ENCODE peak calls at places on chromosome 18, in ten cellular contexts. S is OCI-LY7, I is body of pancreas, B is tibial artery, L is spleen, D is stomach, H is fibroblast of lung, K is esophagus squamous epithelium, Y is cardiac muscle cell, O is psoas muscle. V is an unnamed sample.

GRCh38 chr18:10852610-10853303 is 296.6 kb downstream of the PIEZO2 start:
- DNase-seq in H (no peak), S (no peak), O (no peak), B (no peak), K (no peak), Y (no peak), L (no peak), D (no peak), I (no peak), V (no peak)

GRCh38 chr18:9147440-9148238 is 11.1 kb downstream of the ANKRD12 start:
- DNase-seq in O (no peak), K (no peak), I (peak; percentile 42), D (no peak), B (no peak), S (peak; percentile 80), L (no peak), Y (peak; percentile 83), H (peak; percentile 89), V (no peak)

GRCh38 chr18:58042826-58043362 is 1.1 kb upstream of the NEDD4L start:
- DNase-seq in Y (peak; percentile 7), D (no peak), B (no peak), K (no peak), S (no peak), I (no peak), O (no peak), H (no peak), L (no peak), V (no peak)

GRCh38 chr18:48645427-48646002 is 106.7 kb downstream of the CTIF start:
- DNase-seq in L (no peak), D (no peak), B (no peak), S (no peak), Y (no peak), I (no peak), O (no peak), K (no peak), H (no peak), V (no peak)

GRCh38 chr18:26415041-26415440 is 133.3 kb downstream of the KCTD1 start:
- DNase-seq in L (no peak), H (no peak), K (no peak), Y (no peak), S (no peak), I (no peak), D (no peak), O (no peak), B (no peak), V (no peak)

GRCh38 chr18:22563098-22563707 is 145.5 kb upstream of the CTAGE1 start:
- DNase-seq in B (no peak), I (peak; percentile 39), D (peak; percentile 40), S (peak; percentile 39), O (no peak), H (peak; percentile 94), K (no peak), Y (peak; percentile 97), L (no peak), V (no peak)

GRCh38 chr18:59269563-59270214 is 3.6 kb downstream of the RAX start:
- DNase-seq in S (no peak), L (no peak), K (no peak), B (no peak), I (no peak), O (no peak), Y (no peak), D (no peak), H (no peak), V (no peak)

GRCh38 chr18:7369006-7369405 is 138.1 kb downstream of the LRRC30 start:
- DNase-seq in K (no peak), O (no peak), B (no peak), H (no peak), S (no peak), I (no peak), L (no peak), D (no peak), Y (peak; percentile 10), V (no peak)

GRCh38 chr18:51029378-51029693 is 677 bp upstream of the SMAD4 start:
- DNase-seq in D (no peak), H (no peak), I (no peak), O (no peak), B (no peak), L (no peak), K (no peak), Y (no peak), S (no peak), V (no peak)

GRCh38 chr18:3782901-3783300 is 332.9 kb downstream of the TGIF1 start:
- DNase-seq in H (peak; percentile 51), Y (no peak), B (no peak), K (no peak), O (no peak), D (no peak), S (no peak), L (no peak), I (no peak), V (no peak)

GRCh38 chr18:74278058-74278457 is 13.7 kb downstream of the CYB5A start:
- DNase-seq in Y (no peak), L (no peak), S (no peak), O (no peak), B (no peak), H (no peak), I (peak; percentile 73), D (no peak), K (no peak), V (no peak)
- H3K4me1 ChIP-seq in Y (peaks cover 18% of the 10 kb centered on the region), L (peaks cover 26% of the 10 kb centered on the region), S (no peaks in the 10 kb centered on the region), O (peaks cover 21% of the 10 kb centered on the region), B (no peaks in the 10 kb centered on the region), H (no peaks in the 10 kb centered on the region), I (peaks cover 90% of the 10 kb centered on the region), D (peaks cover 47% of the 10 kb centered on the region), K (peaks cover 83% of the 10 kb centered on the region), V (peaks cover 39% of the 10 kb centered on the region)

GRCh38 chr18:6310714-6311113 is 104.0 kb downstream of the L3MBTL4 start:
- DNase-seq in K (no peak), Y (no peak), H (no peak), I (no peak), L (no peak), S (no peak), D (no peak), B (no peak), O (no peak), V (no peak)

GRCh38 chr18:6315556-6316331 is 99.0 kb downstream of the L3MBTL4 start:
- DNase-seq in I (peak; percentile 69), Y (no peak), L (no peak), B (no peak), K (no peak), O (no peak), S (no peak), H (no peak), D (no peak), V (no peak)

DNA sequence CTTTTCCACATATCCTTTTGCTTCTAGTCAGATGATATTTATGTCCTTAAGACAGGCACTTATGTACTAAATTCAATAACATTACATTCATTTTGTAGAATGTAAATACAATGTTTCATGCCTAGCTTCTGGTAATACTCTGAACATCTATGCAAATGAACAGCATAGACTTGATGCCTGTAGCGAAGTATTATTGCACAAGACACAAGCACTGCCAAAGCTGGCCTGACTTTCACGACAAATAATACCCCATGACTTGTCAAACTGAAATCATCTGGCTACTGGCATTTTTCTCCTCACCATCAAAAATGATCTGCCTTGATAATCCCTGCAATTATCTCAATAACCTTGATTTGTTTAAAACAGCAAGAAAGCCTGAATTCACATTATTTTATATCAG is 101.3 kb downstream of the L3MBTL4 start:
- DNase-seq in O (no peak), H (no peak), L (no peak), K (no peak), S (no peak), I (no peak), Y (no peak), D (no peak), B (no peak), V (no peak)
- H3K27ac ChIP-seq in O (no peak overlapping the region), H (no peak overlapping the region), L (no peak overlapping the region), K (no peak overlapping the region), S (no peak overlapping the region), I (no peak overlapping the region), Y (no peak overlapping the region), D (no peak overlapping the region), B (no peak overlapping the region), V (no peak overlapping the region)

GRCh38 chr18:63314991-63315662 is 4.4 kb downstream of the BCL2 start:
- DNase-seq in D (no peak), Y (no peak), B (no peak), L (no peak), K (no peak), S (no peak), I (no peak), H (no peak), O (no peak), V (no peak)

GRCh38 chr18:63312731-63313408 is 6.7 kb downstream of the BCL2 start:
- DNase-seq in Y (no peak), D (no peak), I (no peak), L (no peak), B (no peak), S (no peak), O (no peak), H (no peak), K (no peak), V (no peak)

GRCh38 chr18:63314062-63314790 is 5.3 kb downstream of the BCL2 start:
- DNase-seq in D (no peak), I (no peak), K (no peak), O (no peak), Y (no peak), L (no peak), H (no peak), S (no peak), B (no peak), V (no peak)

GRCh38 chr18:63311481-63312409 is 7.8 kb downstream of the BCL2 start:
- DNase-seq in L (no peak), D (no peak), B (no peak), Y (no peak), S (no peak), K (no peak), O (no peak), I (no peak), H (no peak), V (no peak)

DNA sequence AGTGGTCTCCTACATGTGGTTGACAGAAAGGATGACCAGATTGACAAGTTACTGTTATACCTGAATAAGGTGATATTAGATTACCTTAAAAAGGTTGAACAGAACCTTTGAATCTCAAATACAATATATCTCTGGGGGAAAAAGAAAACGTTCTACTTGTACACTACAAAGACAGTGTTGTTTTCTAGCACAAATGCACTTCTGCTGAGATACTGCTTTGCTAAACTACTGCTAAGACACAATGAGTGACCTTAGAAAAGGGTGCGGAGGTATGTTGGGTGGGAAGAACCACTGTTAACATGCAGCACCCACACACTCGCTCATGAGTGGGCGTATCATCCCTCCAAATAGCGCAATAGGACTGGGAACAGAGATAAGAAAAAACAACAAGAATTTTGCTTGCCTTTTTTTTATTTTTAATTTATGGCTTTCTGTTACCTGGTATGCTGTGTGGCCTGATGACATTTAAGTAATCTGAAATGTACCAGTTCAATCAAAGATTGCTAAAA is 6.1 kb downstream of the BCL2 start:
- DNase-seq in H (no peak), K (no peak), S (no peak), D (no peak), L (no peak), I (no peak), B (no peak), Y (no peak), O (no peak), V (no peak)
- H3K4me1 ChIP-seq in H (peaks cover 3% of the 10 kb centered on the region), K (peaks cover 57% of the 10 kb centered on the region), S (peaks cover under 1% of the 10 kb centered on the region), D (peaks cover 7% of the 10 kb centered on the region), L (peaks cover 96% of the 10 kb centered on the region), I (peaks cover 6% of the 10 kb centered on the region), B (peaks cover 10% of the 10 kb centered on the region), Y (no peaks in the 10 kb centered on the region), O (peaks cover 49% of the 10 kb centered on the region), V (peaks cover 62% of the 10 kb centered on the region)

DNA sequence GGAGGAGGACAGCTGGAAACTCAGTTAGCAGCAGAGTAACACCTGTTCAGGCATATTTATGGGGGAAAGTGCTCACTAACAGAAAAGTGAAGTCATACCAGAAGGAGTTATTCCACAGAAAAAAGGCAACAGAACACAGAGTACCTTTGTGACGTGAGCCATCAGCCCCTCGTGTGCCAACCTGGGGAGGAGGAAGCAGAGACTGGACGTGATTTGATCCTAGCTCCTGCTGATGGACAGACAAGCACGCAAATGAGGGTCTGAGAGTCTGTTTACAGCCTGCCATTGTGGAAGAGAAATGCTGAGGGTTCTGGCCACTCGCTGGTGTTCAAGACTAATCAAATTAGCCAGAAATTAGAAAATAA is 120.7 kb downstream of the ZNF521 start:
- DNase-seq in H (no peak), S (no peak), O (peak; percentile 23), D (no peak), K (no peak), L (no peak), Y (no peak), B (no peak), I (no peak), V (no peak)
- H3K27ac ChIP-seq in H (peak overlapping the region; percentile 76), S (no peak overlapping the region), O (peak overlapping the region; percentile 72), D (no peak overlapping the region), K (peak overlapping the region; percentile 33), L (peak overlapping the region; percentile 39), Y (peak overlapping the region; percentile 65), B (peak overlapping the region; percentile 54), I (peak overlapping the region; percentile 24), V (peak overlapping the region; percentile 40)

V was measured in vagina.